ENCODE peak calls at places on chromosomes 6 and 20, in nine cellular contexts. One of them, this sample, is unnamed.

GRCh38 chr20:20666359-20666758 is 46.1 kb downstream of the RALGAPA2 start:
- DNase-seq in small intestine: no peak
- DNase-seq in activated CD4-positive, alpha-beta T cell treated with anti-CD3 and anti-CD28 coated beads, Interleukin-2, amount 50 U/mL, for 4 hours: no peak
- DNase-seq in endothelial cell: no peak
- DNase-seq in central memory CD8-positive, alpha-beta T cell: no peak
- DNase-seq in right cardiac atrium: no peak
- DNase-seq in mesendoderm: no peak
- DNase-seq in NCI-H2081: no peak
- DNase-seq in stromal cell of bone marrow: no peak
- DNase-seq in this sample: peak

GRCh38 chr6:112752791-112753190 is 405.7 kb downstream of the RFPL4B start:
- DNase-seq in small intestine: no peak
- DNase-seq in activated CD4-positive, alpha-beta T cell treated with anti-CD3 and anti-CD28 coated beads, Interleukin-2, amount 50 U/mL, for 4 hours: no peak
- DNase-seq in endothelial cell: no peak
- DNase-seq in central memory CD8-positive, alpha-beta T cell: no peak
- DNase-seq in right cardiac atrium: no peak
- DNase-seq in mesendoderm: no peak
- DNase-seq in NCI-H2081: no peak
- DNase-seq in stromal cell of bone marrow: no peak
- DNase-seq in this sample: no peak

GRCh38 chr6:127547215-127547614 is 28.1 kb upstream of the MTCL3 start:
- DNase-seq in small intestine: no peak
- DNase-seq in activated CD4-positive, alpha-beta T cell treated with anti-CD3 and anti-CD28 coated beads, Interleukin-2, amount 50 U/mL, for 4 hours: peak
- DNase-seq in endothelial cell: peak
- DNase-seq in central memory CD8-positive, alpha-beta T cell: no peak
- DNase-seq in right cardiac atrium: no peak
- DNase-seq in mesendoderm: peak
- DNase-seq in NCI-H2081: no peak
- DNase-seq in stromal cell of bone marrow: no peak
- DNase-seq in this sample: no peak

GRCh38 chr20:37234254-37234581 is 27.4 kb downstream of the GHRH start:
- DNase-seq in small intestine: peak
- DNase-seq in activated CD4-positive, alpha-beta T cell treated with anti-CD3 and anti-CD28 coated beads, Interleukin-2, amount 50 U/mL, for 4 hours: no peak
- DNase-seq in endothelial cell: no peak
- DNase-seq in central memory CD8-positive, alpha-beta T cell: no peak
- DNase-seq in right cardiac atrium: no peak
- DNase-seq in mesendoderm: no peak
- DNase-seq in NCI-H2081: no peak
- DNase-seq in stromal cell of bone marrow: no peak
- DNase-seq in this sample: peak

GRCh38 chr6:14210077-14210476 is 92.5 kb downstream of the CD83 start:
- DNase-seq in small intestine: no peak
- DNase-seq in activated CD4-positive, alpha-beta T cell treated with anti-CD3 and anti-CD28 coated beads, Interleukin-2, amount 50 U/mL, for 4 hours: no peak
- DNase-seq in endothelial cell: no peak
- DNase-seq in central memory CD8-positive, alpha-beta T cell: no peak
- DNase-seq in right cardiac atrium: no peak
- DNase-seq in mesendoderm: no peak
- DNase-seq in NCI-H2081: no peak
- DNase-seq in stromal cell of bone marrow: no peak
- DNase-seq in this sample: no peak

GRCh38 chr20:48189177-48189576 is 403.9 kb upstream of the SULF2 start:
- DNase-seq in small intestine: no peak
- DNase-seq in activated CD4-positive, alpha-beta T cell treated with anti-CD3 and anti-CD28 coated beads, Interleukin-2, amount 50 U/mL, for 4 hours: no peak
- DNase-seq in endothelial cell: no peak
- DNase-seq in central memory CD8-positive, alpha-beta T cell: no peak
- DNase-seq in right cardiac atrium: no peak
- DNase-seq in mesendoderm: peak
- DNase-seq in NCI-H2081: no peak
- DNase-seq in stromal cell of bone marrow: no peak
- DNase-seq in this sample: peak

GRCh38 chr6:136791296-136792065 is 796 bp downstream of the MAP3K5 start:
- DNase-seq in small intestine: peak
- DNase-seq in activated CD4-positive, alpha-beta T cell treated with anti-CD3 and anti-CD28 coated beads, Interleukin-2, amount 50 U/mL, for 4 hours: peak
- DNase-seq in endothelial cell: peak
- DNase-seq in central memory CD8-positive, alpha-beta T cell: no peak
- DNase-seq in right cardiac atrium: peak
- DNase-seq in mesendoderm: peak
- DNase-seq in NCI-H2081: peak
- DNase-seq in stromal cell of bone marrow: peak
- DNase-seq in this sample: peak

GRCh38 chr6:140669321-140669720 is 1294.9 kb upstream of the CITED2 start:
- DNase-seq in small intestine: no peak
- DNase-seq in activated CD4-positive, alpha-beta T cell treated with anti-CD3 and anti-CD28 coated beads, Interleukin-2, amount 50 U/mL, for 4 hours: no peak
- DNase-seq in endothelial cell: no peak
- DNase-seq in central memory CD8-positive, alpha-beta T cell: no peak
- DNase-seq in right cardiac atrium: no peak
- DNase-seq in mesendoderm: no peak
- DNase-seq in NCI-H2081: no peak
- DNase-seq in stromal cell of bone marrow: no peak
- DNase-seq in this sample: no peak

GRCh38 chr20:29299811-29300578 is 1957.5 kb upstream of the DEFB115 start:
- DNase-seq in small intestine: no peak
- DNase-seq in activated CD4-positive, alpha-beta T cell treated with anti-CD3 and anti-CD28 coated beads, Interleukin-2, amount 50 U/mL, for 4 hours: no peak
- DNase-seq in endothelial cell: no peak
- DNase-seq in central memory CD8-positive, alpha-beta T cell: no peak
- DNase-seq in right cardiac atrium: no peak
- DNase-seq in mesendoderm: no peak
- DNase-seq in NCI-H2081: no peak
- DNase-seq in stromal cell of bone marrow: no peak
- DNase-seq in this sample: no peak

GRCh38 chr6:111625511-111626331 is 20.0 kb upstream of the TRAF3IP2 start:
- DNase-seq in small intestine: peak
- DNase-seq in activated CD4-positive, alpha-beta T cell treated with anti-CD3 and anti-CD28 coated beads, Interleukin-2, amount 50 U/mL, for 4 hours: no peak
- DNase-seq in endothelial cell: no peak
- DNase-seq in central memory CD8-positive, alpha-beta T cell: no peak
- DNase-seq in right cardiac atrium: peak
- DNase-seq in mesendoderm: peak
- DNase-seq in NCI-H2081: no peak
- DNase-seq in stromal cell of bone marrow: peak
- DNase-seq in this sample: peak

GRCh38 chr6:52285174-52286068 is 879 bp upstream of the MCM3 start:
- DNase-seq in small intestine: no peak
- DNase-seq in activated CD4-positive, alpha-beta T cell treated with anti-CD3 and anti-CD28 coated beads, Interleukin-2, amount 50 U/mL, for 4 hours: no peak
- DNase-seq in endothelial cell: no peak
- DNase-seq in central memory CD8-positive, alpha-beta T cell: no peak
- DNase-seq in right cardiac atrium: no peak
- DNase-seq in mesendoderm: no peak
- DNase-seq in NCI-H2081: no peak
- DNase-seq in stromal cell of bone marrow: no peak
- DNase-seq in this sample: peak